ENCODE peak calls at places on chromosomes 2 and 18, in nine cellular contexts. C, Y, M, R, G, B, D, V and U are unnamed samples.

GRCh38 chr2:30300456-30301221 is 69.3 kb downstream of the LBH start:
- DNase-seq in C (no peak), Y (peak), M (no peak), R (peak), G (no peak), B (peak), D (no peak), V (no peak), U (peak)

GRCh38 chr18:34598136-34598635 is 111.9 kb upstream of the DTNA start:
- DNase-seq in C (no peak), Y (no peak), M (no peak), R (no peak), G (no peak), B (no peak), D (no peak), V (no peak), U (no peak)

GRCh38 chr2:47373747-47374146 is 29.2 kb upstream of the MSH2 start:
- DNase-seq in C (no peak), Y (peak), M (no peak), R (peak), G (no peak), B (peak), D (no peak), V (no peak), U (no peak)

GRCh38 chr18:76126327-76126726 is 368.7 kb downstream of the ZNF516 start:
- DNase-seq in C (no peak), Y (no peak), M (no peak), R (no peak), G (no peak), B (peak), D (no peak), V (no peak), U (no peak)

GRCh38 chr2:67260348-67261277 is 136.5 kb upstream of the ETAA1 start:
- DNase-seq in C (peak), Y (peak), M (no peak), R (peak), G (peak), B (no peak), D (peak), V (peak), U (peak)

GRCh38 chr2:196504788-196505187 is 134.7 kb upstream of the CCDC150 start:
- DNase-seq in C (no peak), Y (no peak), M (peak), R (no peak), G (no peak), B (no peak), D (no peak), V (no peak), U (no peak)

GRCh38 chr2:171841996-171842395 is 52.0 kb downstream of the SLC25A12 start:
- DNase-seq in C (no peak), Y (no peak), M (no peak), R (no peak), G (no peak), B (no peak), D (no peak), V (no peak), U (no peak)

GRCh38 chr2:74917702-74918619 is 40.5 kb upstream of the POLE4 start:
- DNase-seq in C (no peak), Y (peak), M (no peak), R (no peak), G (no peak), B (peak), D (no peak), V (peak), U (peak)

GRCh38 chr2:152510636-152511035 is 175.7 kb downstream of the FMNL2 start:
- DNase-seq in C (no peak), Y (no peak), M (no peak), R (no peak), G (no peak), B (no peak), D (no peak), V (no peak), U (no peak)

GRCh38 chr2:219689676-219690628 is 62.5 kb downstream of the SLC4A3 start:
- DNase-seq in C (no peak), Y (peak), M (peak), R (peak), G (no peak), B (peak), D (no peak), V (peak), U (no peak)

GRCh38 chr2:51790854-51791253 is 758.9 kb upstream of the NRXN1 start:
- DNase-seq in C (no peak), Y (no peak), M (no peak), R (no peak), G (no peak), B (no peak), D (no peak), V (no peak), U (no peak)

GRCh38 chr2:51789908-51790307 is 758.0 kb upstream of the NRXN1 start:
- DNase-seq in C (no peak), Y (no peak), M (no peak), R (no peak), G (no peak), B (no peak), D (no peak), V (no peak), U (no peak)

GRCh38 chr2:51795248-51795888 is 763.4 kb upstream of the NRXN1 start:
- DNase-seq in C (no peak), Y (peak), M (no peak), R (no peak), G (no peak), B (peak), D (no peak), V (no peak), U (no peak)
- TF ChIP-seq CTCF in C (no peak), Y (no peak), M (no peak), R (no peak), G (no peak), B (peak), D (no peak), V (no peak), U (no peak)

GRCh38 chr2:231239751-231240150 is 41.3 kb downstream of the ARMC9 start:
- DNase-seq in C (no peak), Y (no peak), M (no peak), R (no peak), G (no peak), B (no peak), D (no peak), V (no peak), U (no peak)

GRCh38 chr2:231235217-231235616 is 36.8 kb downstream of the ARMC9 start:
- DNase-seq in C (no peak), Y (no peak), M (no peak), R (no peak), G (no peak), B (no peak), D (no peak), V (no peak), U (no peak)

GRCh38 chr2:231241755-231242507 is 43.5 kb downstream of the ARMC9 start:
- DNase-seq in C (no peak), Y (no peak), M (no peak), R (peak), G (no peak), B (no peak), D (peak), V (no peak), U (peak)

GRCh38 chr2:231243883-231244282 is 45.5 kb downstream of the ARMC9 start:
- DNase-seq in C (no peak), Y (no peak), M (no peak), R (no peak), G (no peak), B (no peak), D (no peak), V (no peak), U (no peak)

GRCh38 chr2:231238694-231239093 is 40.3 kb downstream of the ARMC9 start:
- DNase-seq in C (no peak), Y (no peak), M (no peak), R (no peak), G (no peak), B (no peak), D (no peak), V (no peak), U (no peak)
- TF ChIP-seq CTCF in C (no peak), Y (no peak), M (no peak), R (no peak), G (no peak), B (no peak), D (no peak), V (no peak), U (no peak)

GRCh38 chr2:49490710-49491109 is 336.4 kb upstream of the FSHR start:
- DNase-seq in C (no peak), Y (peak), M (peak), R (peak), G (no peak), B (peak), D (no peak), V (no peak), U (no peak)
- TF ChIP-seq CTCF in C (peak), Y (peak), M (peak), R (peak), G (no peak), B (peak), D (no peak), V (no peak), U (no peak)

GRCh38 chr2:113173563-113174368 is at the start of gene PSD4:
- DNase-seq in C (no peak), Y (no peak), M (peak), R (peak), G (no peak), B (no peak), D (no peak), V (no peak), U (no peak)

GRCh38 chr2:113169002-113169530 is 4.7 kb upstream of the PSD4 start:
- DNase-seq in C (no peak), Y (no peak), M (peak), R (no peak), G (no peak), B (no peak), D (no peak), V (no peak), U (no peak)

GRCh38 chr2:113172721-113173562 is 829 bp upstream of the PSD4 start:
- DNase-seq in C (no peak), Y (no peak), M (no peak), R (no peak), G (no peak), B (no peak), D (no peak), V (no peak), U (no peak)

GRCh38 chr2:113174369-113174735 is 581 bp downstream of the PSD4 start:
- DNase-seq in C (no peak), Y (no peak), M (no peak), R (no peak), G (no peak), B (no peak), D (no peak), V (no peak), U (no peak)

GRCh38 chr2:113171359-113172075 is 2.3 kb upstream of the PSD4 start:
- DNase-seq in C (no peak), Y (no peak), M (no peak), R (no peak), G (no peak), B (no peak), D (no peak), V (no peak), U (no peak)
- TF ChIP-seq CTCF in C (no peak), Y (no peak), M (no peak), R (no peak), G (no peak), B (no peak), D (no peak), V (no peak), U (no peak)

GRCh38 chr2:6919912-6920905 is 3.0 kb downstream of the RNF144A start:
- DNase-seq in C (no peak), Y (no peak), M (no peak), R (no peak), G (no peak), B (no peak), D (no peak), V (no peak), U (no peak)

GRCh38 chr2:6924101-6924917 is 7.1 kb downstream of the RNF144A start:
- DNase-seq in C (no peak), Y (no peak), M (no peak), R (no peak), G (no peak), B (no peak), D (no peak), V (no peak), U (no peak)

GRCh38 chr2:6923319-6923718 is 6.1 kb downstream of the RNF144A start:
- DNase-seq in C (no peak), Y (no peak), M (no peak), R (no peak), G (no peak), B (no peak), D (no peak), V (no peak), U (no peak)

GRCh38 chr2:6921321-6921922 is 4.2 kb downstream of the RNF144A start:
- DNase-seq in C (no peak), Y (no peak), M (no peak), R (peak), G (no peak), B (peak), D (no peak), V (no peak), U (no peak)

GRCh38 chr2:6922201-6922656 is 5.0 kb downstream of the RNF144A start:
- DNase-seq in C (no peak), Y (peak), M (no peak), R (peak), G (no peak), B (no peak), D (no peak), V (peak), U (no peak)
- TF ChIP-seq CTCF in C (no peak), Y (no peak), M (no peak), R (peak), G (no peak), B (no peak), D (no peak), V (no peak), U (no peak)

GRCh38 chr18:57906852-57907251 is 103.7 kb upstream of the ATP8B1 start:
- DNase-seq in C (no peak), Y (peak), M (no peak), R (no peak), G (no peak), B (no peak), D (no peak), V (no peak), U (no peak)
- TF ChIP-seq CTCF in C (no peak), Y (no peak), M (no peak), R (no peak), G (no peak), B (no peak), D (no peak), V (no peak), U (peak)

DNA sequence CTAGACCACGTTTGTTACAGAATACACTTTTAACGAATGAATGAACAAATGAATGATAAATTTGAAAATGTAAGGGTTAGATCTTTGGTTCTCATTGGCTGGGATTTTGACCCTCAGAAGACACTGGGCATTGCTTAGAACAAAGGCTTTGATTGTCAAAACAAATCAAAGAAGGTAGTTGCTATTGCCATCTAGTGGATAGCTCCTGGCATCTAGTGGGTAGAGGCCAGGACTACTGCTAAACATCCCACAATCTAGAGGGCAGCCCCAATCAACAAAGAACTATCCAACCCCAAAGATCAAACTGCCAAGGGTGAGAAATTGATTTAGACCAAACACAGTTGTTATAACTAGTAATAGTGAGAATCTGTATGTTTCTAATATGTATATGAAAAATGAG is 552.3 kb downstream of the KCNJ3 start:
- DNase-seq in C (no peak), Y (peak), M (peak), R (no peak), G (no peak), B (peak), D (no peak), V (peak), U (no peak)
- TF ChIP-seq CTCF in C (no peak), Y (peak), M (no peak), R (peak), G (no peak), B (no peak), D (no peak), V (peak), U (no peak)

DNA sequence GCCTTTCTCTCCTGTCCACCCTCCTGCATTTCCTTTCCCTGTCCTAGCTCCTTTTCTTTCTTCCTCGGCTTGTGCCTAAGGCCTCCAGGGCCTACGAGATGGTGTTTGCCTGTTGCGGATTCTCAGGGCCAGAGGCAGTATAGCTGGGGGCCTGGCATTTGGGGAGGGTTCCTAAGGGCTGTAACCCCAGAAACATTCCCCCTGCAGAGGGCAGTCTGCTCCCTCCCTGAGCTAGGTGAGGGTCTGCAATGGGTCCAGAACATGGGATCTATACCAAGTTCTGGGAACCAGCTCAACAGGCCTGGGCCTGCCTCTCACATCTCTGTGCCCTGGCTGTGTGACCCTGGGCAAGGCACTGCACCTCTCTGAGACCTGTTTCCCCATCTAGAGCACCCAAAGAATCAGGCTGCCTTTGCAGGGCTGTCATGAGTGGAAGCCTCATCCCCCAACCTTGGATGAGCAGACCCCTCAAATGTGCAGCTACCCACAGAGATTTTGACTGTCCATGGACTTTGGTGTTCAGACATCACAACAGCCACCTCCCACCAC is 97.5 kb downstream of the GLI2 start:
- DNase-seq in C (no peak), Y (no peak), M (no peak), R (no peak), G (no peak), B (no peak), D (peak), V (no peak), U (no peak)
- TF ChIP-seq CTCF in C (no peak), Y (no peak), M (no peak), R (no peak), G (no peak), B (peak), D (no peak), V (no peak), U (no peak)